ENCODE peak calls at places on chromosomes 16 and 17, in five cellular contexts. O, F, W, Q and B are unnamed samples.

GRCh38 chr17:19410875-19411291 is at the start of gene RNF112:
- DNase-seq in O (peak; percentile 66), F (no peak), W (no peak), Q (peak; percentile 31), B (no peak)

GRCh38 chr17:3794890-3795757 is 5.9 kb downstream of the ITGAE start:
- DNase-seq in O (peak; percentile 14), F (no peak), W (no peak), Q (no peak), B (peak; percentile 76)

GRCh38 chr17:5419356-5419958 is at the start of gene NUP88:
- DNase-seq in O (peak; percentile 95), F (peak; percentile 92), W (peak; percentile 96), Q (peak; percentile 94), B (peak; percentile 95)

GRCh38 chr17:3723188-3723555 is 531 bp upstream of the HASPIN start:
- DNase-seq in O (no peak), F (no peak), W (no peak), Q (no peak), B (no peak)

GRCh38 chr17:57788710-57789109 is 43.6 kb upstream of the CCDC182 start:
- DNase-seq in O (no peak), F (no peak), W (no peak), Q (no peak), B (no peak)

GRCh38 chr17:8398980-8399379 is 1.4 kb upstream of the RNF222 start:
- DNase-seq in O (no peak), F (no peak), W (no peak), Q (no peak), B (no peak)

GRCh38 chr16:1309888-1310831 is 724 bp downstream of the UBE2I start:
- DNase-seq in O (peak; percentile 52), F (peak; percentile 66), W (peak; percentile 70), Q (no peak), B (peak; percentile 73)

GRCh38 chr16:17605784-17606183 is 135.0 kb upstream of the XYLT1 start:
- DNase-seq in O (no peak), F (no peak), W (no peak), Q (no peak), B (no peak)

GRCh38 chr17:876272-876671 is 94.1 kb downstream of the MRM3 start:
- DNase-seq in O (no peak), F (peak; percentile 40), W (no peak), Q (no peak), B (no peak)

GRCh38 chr17:82964851-82965341 is 114.5 kb upstream of the METRNL start:
- DNase-seq in O (no peak), F (no peak), W (peak; percentile 41), Q (no peak), B (no peak)

GRCh38 chr16:35391328-35391727 is 1931.9 kb downstream of the TP53TG3F start:
- DNase-seq in O (peak; percentile 19), F (no peak), W (peak; percentile 76), Q (peak; percentile 58), B (no peak)
- TF ChIP-seq CTCF in O (peak; percentile 51), F (peak; percentile 66), W (peak; percentile 50), Q (peak; percentile 63), B (no peak)

DNA sequence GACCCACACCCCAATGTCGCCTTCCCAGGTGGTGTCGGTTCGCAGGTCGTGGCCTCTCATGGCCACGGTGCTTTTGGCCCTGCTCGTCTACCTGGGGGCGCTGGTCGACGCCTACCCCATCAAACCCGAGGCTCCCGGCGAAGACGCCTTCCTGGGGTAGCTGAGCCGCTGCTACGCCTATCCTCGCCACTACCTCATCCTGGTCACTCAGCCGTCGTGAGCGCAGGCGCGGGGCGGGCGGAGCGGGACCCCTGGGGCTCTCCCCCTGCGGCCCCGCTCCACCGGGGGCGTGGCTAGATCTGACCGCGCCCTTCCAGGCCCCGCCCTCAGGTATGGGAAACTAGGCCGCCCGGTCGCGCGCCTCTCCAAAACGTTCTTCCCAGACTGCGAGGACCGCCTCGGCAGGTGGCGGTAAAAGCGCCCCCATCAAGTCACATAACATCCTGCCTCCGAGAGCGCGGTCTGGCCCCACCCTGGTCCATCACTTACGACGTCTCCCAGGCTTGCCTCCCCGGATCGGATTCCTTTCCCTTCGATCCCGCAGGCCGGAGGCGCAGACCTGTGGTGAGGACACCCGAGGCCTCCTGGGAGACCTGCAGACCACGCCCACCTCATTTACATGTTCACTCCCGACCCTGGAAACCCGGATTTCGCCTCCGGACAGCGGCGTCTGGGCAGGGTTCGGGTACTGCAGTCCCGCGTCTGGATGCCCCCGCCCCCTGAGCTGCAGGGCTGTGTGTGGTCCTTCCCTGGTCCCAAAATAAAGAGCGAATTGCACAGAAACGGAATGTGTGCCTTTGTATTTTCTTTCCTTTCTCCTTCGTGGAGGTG is 91.5 kb upstream of the TMEM97 start:
- DNase-seq in O (no peak), F (no peak), W (peak; percentile 64), Q (peak; percentile 100), B (no peak)
- TF ChIP-seq CTCF in O (no peak), F (no peak), W (no peak), Q (peak; percentile 45), B (no peak)

DNA sequence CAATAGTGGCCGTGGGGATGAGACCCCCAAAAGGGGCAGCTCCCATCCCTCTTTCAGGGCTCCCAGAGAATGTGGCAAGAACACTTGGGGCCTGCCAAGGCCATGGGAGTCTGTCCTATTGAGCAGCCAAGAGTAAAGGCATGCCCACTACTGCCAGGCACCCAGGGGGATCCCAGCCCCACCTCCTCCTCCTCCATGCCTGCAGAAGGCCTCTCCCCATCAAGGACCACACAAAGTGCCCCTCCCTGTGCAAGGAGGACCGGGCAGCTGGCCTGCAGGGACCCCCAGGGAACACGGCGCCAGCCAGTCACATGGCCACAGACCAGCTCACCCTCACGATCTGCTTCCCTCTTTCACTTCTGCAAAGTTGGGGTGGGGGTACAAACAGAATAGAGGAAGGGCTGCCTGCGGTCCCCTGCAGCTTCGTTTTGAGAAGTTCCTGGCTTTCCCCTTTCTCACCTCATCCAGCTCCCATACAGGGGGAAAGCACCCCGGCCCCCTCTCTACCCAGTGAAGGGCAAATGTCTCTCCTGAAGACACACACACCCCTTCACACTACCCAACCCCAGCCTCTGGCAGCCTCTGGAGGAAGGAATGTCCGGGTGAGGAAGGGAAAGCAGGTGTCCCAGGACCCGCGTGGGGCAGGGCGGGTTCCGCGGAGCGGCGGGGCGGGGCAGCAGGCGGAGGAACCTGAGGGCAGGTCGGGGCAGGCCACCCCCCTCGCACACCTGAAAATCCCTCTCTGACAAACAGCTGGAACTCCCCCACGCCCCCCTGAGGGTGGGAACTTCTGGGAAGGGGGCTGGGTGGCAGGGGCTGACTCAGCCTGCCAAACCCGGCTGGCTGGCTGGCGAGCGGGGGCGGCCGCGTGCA is 2.0 kb downstream of the PPP1R9B start:
- DNase-seq in O (peak; percentile 36), F (peak; percentile 88), W (peak; percentile 85), Q (peak; percentile 93), B (peak; percentile 43)
- TF ChIP-seq CTCF in O (peak; percentile 31), F (no peak), W (no peak), Q (peak; percentile 83), B (no peak)

GRCh38 chr17:50679008-50679544 is 28.6 kb downstream of the ANKRD40 start:
- DNase-seq in O (no peak), F (no peak), W (no peak), Q (no peak), B (no peak)
- TF ChIP-seq CTCF in O (no peak), F (no peak), W (no peak), Q (no peak), B (no peak)

GRCh38 chr16:69660166-69660565 is 66.2 kb downstream of the NQO1 start:
- DNase-seq in O (no peak), F (no peak), W (no peak), Q (no peak), B (no peak)
- TF ChIP-seq CTCF in O (no peak), F (no peak), W (no peak), Q (no peak), B (no peak)

GRCh38 chr17:63573634-63574033 is 23.4 kb downstream of the DCAF7 start:
- DNase-seq in O (peak; percentile 5), F (no peak), W (no peak), Q (no peak), B (no peak)
- TF ChIP-seq CTCF in O (peak; percentile 44), F (no peak), W (peak; percentile 19), Q (peak; percentile 44), B (no peak)

GRCh38 chr16:46922239-46922638 is 38.1 kb downstream of the GPT2 start:
- DNase-seq in O (no peak), F (no peak), W (no peak), Q (no peak), B (no peak)

GRCh38 chr16:46918400-46918799 is 34.2 kb downstream of the GPT2 start:
- DNase-seq in O (no peak), F (no peak), W (no peak), Q (no peak), B (no peak)

GRCh38 chr16:46916980-46917379 is 32.8 kb downstream of the GPT2 start:
- DNase-seq in O (no peak), F (no peak), W (no peak), Q (no peak), B (no peak)

GRCh38 chr16:46920402-46921068 is 36.4 kb downstream of the GPT2 start:
- DNase-seq in O (no peak), F (no peak), W (no peak), Q (no peak), B (no peak)

GRCh38 chr16:46918905-46919792 is 35.0 kb downstream of the GPT2 start:
- DNase-seq in O (no peak), F (peak; percentile 76), W (peak; percentile 78), Q (peak; percentile 78), B (no peak)
- TF ChIP-seq CTCF in O (no peak), F (peak; percentile 30), W (peak; percentile 16), Q (peak; percentile 41), B (no peak)

DNA sequence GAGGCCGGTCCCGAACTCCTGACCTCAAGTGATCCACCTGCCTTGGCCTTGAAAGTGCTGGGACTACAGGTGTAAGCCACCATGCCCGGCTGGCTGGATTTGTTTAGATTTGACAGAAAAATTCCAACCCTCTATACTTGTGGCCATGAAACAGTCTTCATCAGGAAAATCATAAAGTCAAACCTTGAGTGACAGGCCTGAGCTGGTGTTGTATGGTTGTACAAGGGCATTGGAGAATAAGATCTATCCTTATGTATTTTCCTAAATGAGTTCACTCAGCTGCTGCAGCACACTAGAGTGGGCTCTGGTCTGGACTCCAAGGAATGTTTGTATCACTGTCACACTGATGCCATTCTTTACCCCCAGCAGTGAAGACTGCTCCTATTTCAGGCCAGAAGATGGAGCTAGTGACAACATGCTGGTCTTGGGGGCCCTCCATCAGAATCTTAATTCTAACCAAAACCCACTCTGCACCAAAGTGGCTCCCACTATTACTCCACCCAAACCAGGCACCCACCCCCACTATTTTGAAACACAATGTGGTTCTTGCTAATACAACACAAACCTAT is 27.4 kb downstream of the SNX11 start:
- DNase-seq in O (no peak), F (peak; percentile 27), W (no peak), Q (no peak), B (no peak)
- TF ChIP-seq CTCF in O (no peak), F (peak; percentile 37), W (no peak), Q (peak; percentile 61), B (no peak)

DNA sequence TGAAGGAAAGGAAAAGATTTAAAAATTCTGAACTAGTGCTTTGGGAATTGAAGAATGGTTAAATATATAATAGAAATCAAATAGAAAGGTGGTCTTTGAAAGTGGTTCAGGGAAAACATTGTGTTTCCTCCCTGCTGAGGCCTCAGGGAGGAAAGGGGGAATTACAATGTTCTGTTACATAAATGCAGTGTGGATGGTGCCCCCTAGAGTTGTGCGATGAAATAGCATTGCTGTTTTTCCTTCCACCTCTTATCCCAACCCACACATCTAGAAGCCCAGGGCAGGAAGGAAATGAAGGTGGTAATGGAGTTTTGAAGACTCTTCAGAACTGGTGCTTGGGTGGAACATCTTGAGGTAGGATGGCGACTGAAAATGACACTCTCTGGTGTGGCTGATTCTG is 6.4 kb upstream of the TOX3 start:
- DNase-seq in O (no peak), F (no peak), W (no peak), Q (no peak), B (no peak)
- TF ChIP-seq CTCF in O (no peak), F (no peak), W (no peak), Q (peak; percentile 44), B (no peak)